ENCODE peak calls at places on chromosomes 6 and 20, in five cellular contexts. U is mucosa of descending colon, Z is NCI-H460, R is kidney, Q is nephron progenitor cell. E is an unnamed sample.

GRCh38 chr6:4941782-4942672 is 61.8 kb downstream of the RPP40 start:
- DNase-seq in U (no peak), Z (peak; percentile 52), R (no peak), Q (no peak), E (no peak)

GRCh38 chr6:159899994-159900745 is 9.4 kb downstream of the MAS1 start:
- DNase-seq in U (no peak), Z (peak; percentile 0), R (no peak), Q (no peak), E (no peak)

GRCh38 chr6:159390384-159390783 is 221.2 kb downstream of the FNDC1 start:
- DNase-seq in U (peak; percentile 6), Z (no peak), R (no peak), Q (no peak), E (no peak)

GRCh38 chr6:26044140-26045045 is 42.8 kb upstream of the HFE start:
- DNase-seq in U (peak; percentile 52), Z (no peak), R (peak; percentile 87), Q (no peak), E (no peak)

GRCh38 chr6:52881996-52882841 is 27.3 kb downstream of the GSTA3 start:
- DNase-seq in U (peak; percentile 86), Z (peak; percentile 64), R (no peak), Q (peak; percentile 67), E (no peak)

GRCh38 chr20:8932192-8933150 is 136.4 kb upstream of the PLCB4 start:
- DNase-seq in U (no peak), Z (no peak), R (no peak), Q (no peak), E (no peak)

GRCh38 chr20:49811825-49812462 is 684 bp upstream of the SLC9A8 start:
- DNase-seq in U (no peak), Z (no peak), R (no peak), Q (no peak), E (no peak)

GRCh38 chr6:40791004-40791403 is 203.8 kb upstream of the LRFN2 start:
- DNase-seq in U (no peak), Z (no peak), R (no peak), Q (peak; percentile 19), E (no peak)

GRCh38 chr6:4125933-4126864 is 9.2 kb downstream of the ECI2 start:
- DNase-seq in U (no peak), Z (peak; percentile 30), R (no peak), Q (no peak), E (no peak)

GRCh38 chr6:146914563-146915483 is 289.4 kb upstream of the STXBP5 start:
- DNase-seq in U (no peak), Z (peak; percentile 82), R (no peak), Q (no peak), E (peak; percentile 77)

GRCh38 chr6:1502041-1502440 is 107.7 kb upstream of the FOXC1 start:
- DNase-seq in U (no peak), Z (no peak), R (no peak), Q (no peak), E (peak; percentile 26)

GRCh38 chr6:3453410-3453809 is 3.4 kb downstream of the SLC22A23 start:
- DNase-seq in U (no peak), Z (no peak), R (no peak), Q (no peak), E (no peak)

GRCh38 chr6:39824030-39824926 is 32.1 kb downstream of the DAAM2 start:
- DNase-seq in U (no peak), Z (no peak), R (no peak), Q (no peak), E (no peak)

GRCh38 chr20:45339799-45340198 is 8.4 kb downstream of the SDC4 start:
- DNase-seq in U (no peak), Z (no peak), R (no peak), Q (no peak), E (no peak)

GRCh38 chr6:9143140-9143539 is 707.8 kb upstream of the SLC35B3 start:
- DNase-seq in U (no peak), Z (no peak), R (no peak), Q (no peak), E (no peak)

GRCh38 chr6:3227363-3228045 is at the start of gene TUBB2B:
- DNase-seq in U (no peak), Z (no peak), R (peak; percentile 86), Q (peak; percentile 90), E (peak; percentile 86)

GRCh38 chr20:51206032-51206662 is 183.2 kb upstream of the KCNG1 start:
- DNase-seq in U (no peak), Z (no peak), R (no peak), Q (no peak), E (no peak)

GRCh38 chr6:81938014-81938761 is 185.7 kb upstream of the TENT5A start:
- DNase-seq in U (peak; percentile 25), Z (peak; percentile 42), R (no peak), Q (no peak), E (no peak)

GRCh38 chr6:115370202-115370601 is 690.5 kb downstream of the FRK start:
- DNase-seq in U (no peak), Z (no peak), R (no peak), Q (no peak), E (no peak)

GRCh38 chr6:68891419-68891818 is 256.3 kb downstream of the ADGRB3 start:
- DNase-seq in U (no peak), Z (no peak), R (no peak), Q (no peak), E (no peak)